ENCODE peak calls at places on chromosomes 12 and 14, in five cellular contexts. O is sigmoid colon, T is T-helper 2 cell, H is GM06990, A is left colon. Q is an unnamed sample.
A peak's percentile ranks its signal among the peaks of the same experiment; 100 is the strongest.

GRCh38 chr12:17344649-17345048 is 738.7 kb upstream of the LMO3 start:
- DNase-seq in O (no peak), T (no peak), H (no peak), A (no peak), Q (no peak)

GRCh38 chr12:50647479-50647878 is 116.4 kb upstream of the ATF1 start:
- DNase-seq in O (no peak), T (no peak), H (no peak), A (no peak), Q (no peak)

GRCh38 chr12:107684029-107684790 is 1.4 kb upstream of the PWP1 start:
- DNase-seq in O (no peak), T (no peak), H (no peak), A (no peak), Q (no peak)

GRCh38 chr14:49893309-49894213 is 679 bp downstream of the ARF6 start:
- DNase-seq in O (peak; percentile 84), T (peak; percentile 83), H (peak; percentile 84), A (peak; percentile 55), Q (peak; percentile 45)

GRCh38 chr14:101596742-101597141 is 35.4 kb downstream of the DIO3 start:
- DNase-seq in O (no peak), T (no peak), H (no peak), A (peak; percentile 4), Q (no peak)

GRCh38 chr12:86233126-86233525 is 23.1 kb downstream of the MGAT4C start:
- DNase-seq in O (no peak), T (no peak), H (no peak), A (no peak), Q (no peak)

GRCh38 chr14:37591941-37592287 is 3.1 kb downstream of the FOXA1 start:
- DNase-seq in O (no peak), T (no peak), H (no peak), A (no peak), Q (no peak)

GRCh38 chr12:29241821-29242591 is 92.9 kb downstream of the FAR2 start:
- DNase-seq in O (no peak), T (peak; percentile 30), H (peak; percentile 13), A (peak; percentile 56), Q (no peak)

GRCh38 chr12:110355080-110355479 is 48.4 kb downstream of the ANAPC7 start:
- DNase-seq in O (no peak), T (peak; percentile 64), H (no peak), A (no peak), Q (peak; percentile 24)

GRCh38 chr14:81127785-81128184 is 93.0 kb downstream of the GTF2A1 start:
- DNase-seq in O (no peak), T (no peak), H (no peak), A (no peak), Q (no peak)

GRCh38 chr12:78586790-78587189 is 277.8 kb upstream of the SYT1 start:
- DNase-seq in O (no peak), T (no peak), H (no peak), A (no peak), Q (no peak)

GRCh38 chr14:102086972-102087761 is at the start of gene HSP90AA1:
- DNase-seq in O (peak; percentile 97), T (peak; percentile 96), H (peak; percentile 98), A (peak; percentile 91), Q (peak; percentile 95)

GRCh38 chr14:98721061-98721460 is 550.9 kb downstream of the BCL11B start:
- DNase-seq in O (no peak), T (no peak), H (no peak), A (no peak), Q (no peak)

GRCh38 chr12:50185975-50186663 is 18.9 kb upstream of the CERS5 start:
- DNase-seq in O (no peak), T (peak; percentile 64), H (no peak), A (no peak), Q (no peak)

GRCh38 chr12:130674676-130675075 is 41.4 kb downstream of the RIMBP2 start:
- DNase-seq in O (no peak), T (no peak), H (no peak), A (no peak), Q (no peak)

GRCh38 chr12:51320695-51321320 is 3.2 kb downstream of the BIN2 start:
- DNase-seq in O (no peak), T (peak; percentile 47), H (peak; percentile 48), A (no peak), Q (no peak)

GRCh38 chr14:101134161-101134631 is 230.7 kb upstream of the RTL1 start:
- DNase-seq in O (no peak), T (no peak), H (no peak), A (no peak), Q (no peak)

GRCh38 chr12:108803428-108804105 is 53.8 kb downstream of the SSH1 start:
- DNase-seq in O (peak; percentile 94), T (peak; percentile 72), H (no peak), A (peak; percentile 68), Q (peak; percentile 62)

Q was measured in CD8-positive, alpha-beta T cell.